ENCODE peak calls at places on chromosomes 13 and 19, in four cellular contexts. Z is activated T-helper 1 cell treated with Interleukin-2 at 50 U/mL for 16 hours; J is fibroblast of villous mesenchyme; A is stimulated activated CD4-positive, alpha-beta T cell treated with anti-CD3 and anti-CD28 coated beads, Interleukin-1b, Interleukin-23, amount 100 ng/mL, for 48 hours. L is an unnamed sample.

GRCh38 chr19:45682908-45683307 is 8.8 kb downstream of the SNRPD2 start:
- DNase-seq in Z (no peak), J (no peak), A (no peak), L (no peak)

GRCh38 chr13:109789262-109789661 is 2.9 kb upstream of the IRS2 start:
- DNase-seq in Z (no peak), J (no peak), A (no peak), L (no peak)

GRCh38 chr19:43439183-43440063 is 24.7 kb downstream of the TEX101 start:
- DNase-seq in Z (peak), J (no peak), A (no peak), L (peak)

GRCh38 chr19:2974342-2974932 is 2.9 kb upstream of the TLE6 start:
- DNase-seq in Z (no peak), J (peak), A (no peak), L (peak)

GRCh38 chr13:41756198-41756885 is 204.6 kb downstream of the VWA8 start:
- DNase-seq in Z (no peak), J (no peak), A (no peak), L (no peak)

GRCh38 chr13:45224181-45224580 is 23.3 kb upstream of the KCTD4 start:
- DNase-seq in Z (no peak), J (no peak), A (no peak), L (no peak)

GRCh38 chr13:27634231-27634630 is 12.5 kb downstream of the POLR1D start:
- DNase-seq in Z (no peak), J (no peak), A (no peak), L (no peak)

GRCh38 chr13:77859450-77859849 is 59.2 kb downstream of the EDNRB start:
- DNase-seq in Z (no peak), J (peak), A (no peak), L (no peak)

GRCh38 chr13:112456138-112457056 is 80.2 kb downstream of the SPACA7 start:
- DNase-seq in Z (no peak), J (no peak), A (no peak), L (no peak)